ENCODE peak calls at places on chromosome 16, in nine cellular contexts. Z, R, F, U, P, N, M, I and L are unnamed samples.

GRCh38 chr16:17972460-17972943 is 364.0 kb downstream of the NPIPA8 start:
- DNase-seq in R (no peak), Z (no peak), P (no peak), I (no peak), N (no peak), F (no peak), U (no peak), M (no peak), L (peak)

GRCh38 chr16:87579691-87580090 is 22.6 kb upstream of the JPH3 start:
- DNase-seq in I (no peak), U (no peak), M (no peak), Z (no peak), N (no peak), P (no peak), F (no peak), R (no peak), L (no peak)

GRCh38 chr16:83215417-83216001 is 588.7 kb downstream of the CDH13 start:
- DNase-seq in Z (peak), M (peak), P (peak), F (no peak), N (no peak), I (peak), R (peak), U (peak), L (no peak)

GRCh38 chr16:4139968-4140367 is 23.7 kb upstream of the ADCY9 start:
- DNase-seq in M (no peak), R (no peak), Z (no peak), N (no peak), P (no peak), F (no peak), U (no peak), I (no peak), L (no peak)

GRCh38 chr16:57810197-57811024 is 8.1 kb upstream of the KIFC3 start:
- DNase-seq in P (peak), N (peak), M (peak), I (peak), U (peak), R (peak), Z (peak), F (no peak), L (peak)

GRCh38 chr16:4501071-4501478 is 24.9 kb downstream of the HMOX2 start:
- DNase-seq in R (peak), P (no peak), F (no peak), I (no peak), N (no peak), U (no peak), M (no peak), Z (no peak), L (no peak)

GRCh38 chr16:17303101-17303500 is 167.7 kb downstream of the XYLT1 start:
- DNase-seq in Z (no peak), U (no peak), M (peak), I (no peak), N (no peak), P (no peak), R (no peak), F (no peak), L (no peak)

GRCh38 chr16:6190756-6191155 is 1093.2 kb upstream of the EEF2KMT start:
- DNase-seq in I (no peak), N (no peak), Z (no peak), P (no peak), F (no peak), U (no peak), M (no peak), R (no peak), L (no peak)

GRCh38 chr16:90020838-90021382 is 1.7 kb upstream of the DBNDD1 start:
- DNase-seq in F (no peak), I (no peak), U (no peak), R (no peak), N (no peak), P (no peak), M (no peak), Z (no peak), L (no peak)

GRCh38 chr16:17666293-17666692 is 195.5 kb upstream of the XYLT1 start:
- DNase-seq in U (no peak), F (no peak), R (no peak), Z (no peak), P (no peak), N (no peak), M (no peak), I (no peak), L (no peak)

GRCh38 chr16:15482748-15483118 is 48.3 kb downstream of the BMERB1 start:
- DNase-seq in R (no peak), M (no peak), F (no peak), P (no peak), Z (no peak), I (no peak), U (no peak), N (no peak), L (no peak)

GRCh38 chr16:59259074-59259963 is 525.2 kb upstream of the GOT2 start:
- DNase-seq in P (no peak), N (no peak), R (no peak), U (no peak), Z (no peak), M (no peak), I (peak), F (no peak), L (no peak)

GRCh38 chr16:12341966-12342365 is 365.4 kb downstream of the SNX29 start:
- DNase-seq in U (no peak), P (no peak), I (no peak), M (no peak), Z (no peak), R (no peak), F (no peak), N (no peak), L (no peak)